ENCODE peak calls at places on chromosomes 1 and 21, in four cellular contexts. R is prostate gland, Y is ovary, J is stomach. U is an unnamed sample.
A peak's percentile ranks its signal among the peaks of the same experiment; 100 is the strongest.

GRCh38 chr1:40308036-40308727 is 8.9 kb downstream of the COL9A2 start:
- DNase-seq in R (no peak), J (peak; percentile 62), Y (no peak), U (no peak)

GRCh38 chr1:95168638-95169411 is 51.7 kb downstream of the TLCD4 start:
- DNase-seq in R (no peak), Y (no peak), J (no peak), U (no peak)

GRCh38 chr1:196115641-196116040 is 492.6 kb downstream of the KCNT2 start:
- DNase-seq in J (no peak), R (no peak), Y (no peak), U (no peak)

GRCh38 chr1:112061056-112061455 is 71.6 kb upstream of the KCND3 start:
- DNase-seq in Y (no peak), J (no peak), R (peak; percentile 32), U (no peak)

GRCh38 chr21:44350773-44351481 is 2.5 kb upstream of the TRPM2 start:
- DNase-seq in R (no peak), Y (no peak), J (no peak), U (no peak)

GRCh38 chr1:206705187-206705586 is 20.5 kb downstream of the MAPKAPK2 start:
- DNase-seq in R (no peak), J (no peak), Y (no peak), U (no peak)

GRCh38 chr1:84611091-84611490 is 36.9 kb upstream of the CTBS start:
- DNase-seq in Y (no peak), R (no peak), J (no peak), U (no peak)

GRCh38 chr1:209439828-209440227 is 143.7 kb upstream of the CAMK1G start:
- DNase-seq in J (no peak), R (no peak), Y (no peak), U (no peak)

GRCh38 chr21:41825881-41826280 is 53.3 kb downstream of the PRDM15 start:
- DNase-seq in R (no peak), J (no peak), Y (no peak), U (no peak)

GRCh38 chr1:53909946-53910345 is 16.0 kb downstream of the DIO1 start:
- DNase-seq in Y (peak; percentile 32), J (no peak), R (no peak), U (no peak)

GRCh38 chr1:3531928-3532327 is 77.5 kb downstream of the ARHGEF16 start:
- DNase-seq in Y (no peak), J (no peak), R (no peak), U (no peak)

GRCh38 chr1:185567006-185567405 is 167.2 kb upstream of the HMCN1 start:
- DNase-seq in J (no peak), R (no peak), Y (no peak), U (no peak)

GRCh38 chr1:154567386-154568164 is at the start of gene CHRNB2:
- DNase-seq in J (peak; percentile 78), R (peak; percentile 57), Y (peak; percentile 70), U (peak; percentile 36)

GRCh38 chr1:59070607-59071006 is 226.3 kb upstream of the FGGY start:
- DNase-seq in Y (no peak), J (no peak), R (no peak), U (no peak)

GRCh38 chr1:98398649-98399048 is 262.9 kb upstream of the SNX7 start:
- DNase-seq in J (no peak), Y (no peak), R (no peak), U (no peak)

GRCh38 chr1:200642481-200642880 is 21.9 kb upstream of the KIF14 start:
- DNase-seq in J (no peak), Y (no peak), R (no peak), U (no peak)

GRCh38 chr21:35991131-35991530 is 69.2 kb downstream of the SETD4 start:
- DNase-seq in Y (no peak), R (no peak), J (no peak), U (no peak)

GRCh38 chr1:44985747-44986359 is 542 bp downstream of the EIF2B3 start:
- DNase-seq in R (no peak), Y (no peak), J (no peak), U (no peak)

GRCh38 chr1:243686149-243686548 is 163.9 kb downstream of the AKT3 start:
- DNase-seq in Y (no peak), J (no peak), R (no peak), U (no peak)

GRCh38 chr1:7948950-7949349 is 8.3 kb upstream of the TNFRSF9 start:
- DNase-seq in Y (no peak), R (no peak), J (no peak), U (no peak)

GRCh38 chr1:198449281-198449680 is 91.2 kb downstream of the ATP6V1G3 start:
- DNase-seq in Y (no peak), J (no peak), R (no peak), U (no peak)

GRCh38 chr1:89578940-89579684 is 53.8 kb upstream of the LRRC8C start:
- DNase-seq in J (no peak), Y (no peak), R (no peak), U (no peak)

GRCh38 chr1:51433269-51433971 is 85.6 kb downstream of the EPS15 start:
- DNase-seq in Y (no peak), R (peak; percentile 9), J (no peak), U (no peak)

GRCh38 chr21:17925000-17925610 is 105.9 kb upstream of the C21orf91 start:
- DNase-seq in R (peak; percentile 55), Y (peak; percentile 52), J (peak; percentile 60), U (peak; percentile 73)

GRCh38 chr1:109040627-109041613 is 982 bp downstream of the WDR47 start:
- DNase-seq in Y (peak; percentile 18), R (peak; percentile 6), J (peak; percentile 28), U (peak; percentile 31)

GRCh38 chr1:66505671-66506392 is 28.1 kb upstream of the SGIP1 start:
- DNase-seq in Y (no peak), J (no peak), R (no peak), U (no peak)

GRCh38 chr1:156920233-156921052 is at the start of gene LRRC71:
- DNase-seq in Y (peak; percentile 72), R (peak; percentile 50), J (peak; percentile 78), U (no peak)

GRCh38 chr1:155479205-155479604 is 83.4 kb downstream of the ASH1L start:
- DNase-seq in R (no peak), Y (no peak), J (no peak), U (no peak)

GRCh38 chr1:43968348-43968948 is 1.4 kb upstream of the DPH2 start:
- DNase-seq in R (no peak), Y (no peak), J (no peak), U (no peak)

GRCh38 chr21:29155118-29155932 is 24.9 kb downstream of the MAP3K7CL start:
- DNase-seq in J (no peak), Y (peak; percentile 20), R (peak; percentile 68), U (peak; percentile 46)

GRCh38 chr1:183218981-183219621 is 33.0 kb downstream of the LAMC2 start:
- DNase-seq in Y (peak; percentile 36), J (peak; percentile 39), R (peak; percentile 78), U (peak; percentile 49)

GRCh38 chr21:33980276-33980916 is 64.8 kb upstream of the ATP5PO start:
- DNase-seq in Y (no peak), R (no peak), J (no peak), U (no peak)

GRCh38 chr1:205656236-205656635 is 24.1 kb downstream of the SLC45A3 start:
- DNase-seq in J (no peak), R (no peak), Y (no peak), U (no peak)

GRCh38 chr1:93814059-93814794 is 64.8 kb downstream of the DNTTIP2 start:
- DNase-seq in R (peak; percentile 71), J (peak; percentile 68), Y (peak; percentile 67), U (peak; percentile 30)

GRCh38 chr1:156809281-156809680 is 7.4 kb downstream of the SH2D2A start:
- DNase-seq in J (no peak), R (no peak), Y (no peak), U (no peak)

GRCh38 chr1:44237721-44238457 is 24.6 kb downstream of the DMAP1 start:
- DNase-seq in R (peak; percentile 71), J (no peak), Y (peak; percentile 60), U (peak; percentile 29)

DNA sequence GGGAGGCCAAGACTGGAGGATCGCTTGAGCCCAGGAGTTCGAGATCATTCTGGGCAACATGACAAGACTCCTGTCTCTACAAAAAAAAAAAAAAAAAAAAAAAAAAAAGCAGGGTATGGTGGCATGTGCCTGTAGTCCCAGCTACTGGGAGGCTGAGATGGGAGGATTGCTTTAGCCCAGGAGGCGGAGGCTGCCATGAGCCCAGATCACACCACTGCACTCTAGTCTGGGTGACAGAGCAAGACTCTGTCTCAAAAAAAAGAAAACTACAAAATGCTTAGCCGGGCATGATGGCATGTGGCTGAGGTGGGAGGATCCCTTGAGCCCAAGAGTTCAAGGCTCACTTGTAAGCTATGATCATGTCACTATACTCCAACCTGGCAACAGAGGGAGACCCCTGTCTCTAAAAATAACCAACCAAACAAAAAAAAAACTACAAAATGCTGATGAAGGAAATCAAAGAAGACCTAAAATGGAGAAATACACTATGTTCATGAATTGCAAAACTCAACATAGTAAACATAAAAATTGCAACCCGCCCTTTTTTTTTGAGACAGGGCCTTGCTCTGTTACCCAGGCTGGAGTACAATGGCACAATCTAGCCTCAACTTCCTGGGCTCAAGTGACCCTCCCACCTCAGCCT is 20.4 kb downstream of the SHISAL2A start:
- DNase-seq in J (peak; percentile 2), Y (no peak), R (no peak), U (no peak)
- TF ChIP-seq CTCF in J (no peak), Y (no peak), R (no peak), U (no peak)

GRCh38 chr1:20184481-20184900 is 1.4 kb upstream of the UBXN10 start:
- DNase-seq in R (no peak), J (no peak), Y (no peak), U (no peak)
- H3K27ac ChIP-seq in R (no peak overlapping the region), J (peak overlapping the region; percentile 92), Y (no peak overlapping the region), U (no peak overlapping the region)

GRCh38 chr1:16077430-16078245 is 4.2 kb upstream of the FAM131C start:
- DNase-seq in J (no peak), R (no peak), Y (no peak), U (no peak)

GRCh38 chr1:16075337-16076002 is 2.0 kb upstream of the FAM131C start:
- DNase-seq in R (no peak), J (peak; percentile 80), Y (peak; percentile 78), U (no peak)

GRCh38 chr1:16074217-16074616 is 766 bp upstream of the FAM131C start:
- DNase-seq in R (no peak), Y (no peak), J (no peak), U (no peak)

GRCh38 chr1:16076871-16077250 is 3.4 kb upstream of the FAM131C start:
- DNase-seq in J (no peak), R (no peak), Y (peak; percentile 17), U (peak; percentile 73)

GRCh38 chr1:16076003-16076870 is 2.8 kb upstream of the FAM131C start:
- DNase-seq in Y (peak; percentile 61), J (no peak), R (no peak), U (no peak)
- TF ChIP-seq POLR2A in Y (no peak), J (no peak), R (no peak), U (no peak)

DNA sequence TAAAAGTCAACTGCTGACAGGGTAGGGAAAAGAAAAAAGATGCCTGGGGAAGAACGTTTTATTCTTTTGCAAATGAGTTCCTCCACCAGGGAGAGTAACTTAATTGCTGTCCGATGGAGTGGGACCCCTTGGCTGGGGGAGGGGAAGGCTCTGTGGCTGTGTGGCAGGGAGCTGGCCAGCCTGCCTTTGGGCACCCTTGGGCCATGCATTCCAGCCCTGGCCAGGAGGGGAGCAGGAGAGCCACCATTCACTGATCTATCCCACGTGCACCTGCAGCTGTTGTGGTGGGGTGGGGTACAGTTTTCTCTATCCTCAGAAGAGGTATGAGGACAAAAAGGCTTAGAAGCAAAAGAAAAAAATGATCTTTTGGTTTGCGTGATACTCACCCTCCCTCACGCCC is 116.9 kb downstream of the KCNK1 start:
- DNase-seq in R (no peak), Y (no peak), J (no peak), U (no peak)
- TF ChIP-seq CTCF in R (no peak), Y (no peak), J (no peak), U (no peak)

GRCh38 chr1:29832936-29833335 is 596.6 kb downstream of the PTPRU start:
- DNase-seq in R (no peak), J (peak; percentile 17), Y (no peak), U (no peak)
- H3K27ac ChIP-seq in R (no peak overlapping the region), J (no peak overlapping the region), Y (no peak overlapping the region), U (no peak overlapping the region)